ENCODE peak calls at places on chromosomes 6 and 20, in five cellular contexts. One of them, this sample, is unnamed. For H3K36me3, the result is how much of the 10 kb centered on the place peaks cover.

GRCh38 chr6:87755697-87756671 is 54.0 kb upstream of the AKIRIN2 start:
- DNase-seq in tibial nerve: no peak
- DNase-seq in lower lobe of right lung: no peak
- DNase-seq in IMR-90: peak
- DNase-seq in left lung: no peak
- DNase-seq in this sample: no peak

GRCh38 chr6:12149944-12150510 is 137.9 kb downstream of the HIVEP1 start:
- DNase-seq in tibial nerve: no peak
- DNase-seq in IMR-90: no peak
- DNase-seq in left lung: no peak
- DNase-seq in lower lobe of right lung: no peak
- DNase-seq in this sample: no peak

GRCh38 chr6:71454083-71454482 is 165.5 kb downstream of the OGFRL1 start:
- DNase-seq in lower lobe of right lung: no peak
- DNase-seq in left lung: no peak
- DNase-seq in tibial nerve: no peak
- DNase-seq in IMR-90: no peak
- DNase-seq in this sample: no peak

GRCh38 chr6:163346529-163346961 is 68.0 kb upstream of the QKI start:
- DNase-seq in left lung: no peak
- DNase-seq in tibial nerve: no peak
- DNase-seq in IMR-90: no peak
- DNase-seq in lower lobe of right lung: no peak
- DNase-seq in this sample: no peak

GRCh38 chr6:5323979-5324378 is 62.7 kb downstream of the FARS2 start:
- DNase-seq in lower lobe of right lung: no peak
- DNase-seq in left lung: no peak
- DNase-seq in IMR-90: no peak
- DNase-seq in tibial nerve: no peak
- DNase-seq in this sample: no peak

GRCh38 chr20:2237059-2237458 is 58.7 kb upstream of the TGM3 start:
- DNase-seq in left lung: no peak
- DNase-seq in lower lobe of right lung: no peak
- DNase-seq in IMR-90: peak
- DNase-seq in tibial nerve: peak
- DNase-seq in this sample: peak

GRCh38 chr20:1130058-1130694 is 11.8 kb downstream of the PSMF1 start:
- DNase-seq in tibial nerve: no peak
- DNase-seq in IMR-90: no peak
- DNase-seq in left lung: no peak
- DNase-seq in lower lobe of right lung: no peak
- DNase-seq in this sample: no peak

GRCh38 chr20:48716086-48716485 is 111.7 kb downstream of the PREX1 start:
- DNase-seq in left lung: no peak
- DNase-seq in IMR-90: no peak
- DNase-seq in lower lobe of right lung: no peak
- DNase-seq in tibial nerve: no peak
- DNase-seq in this sample: peak

GRCh38 chr6:12962529-12962928 is 246.0 kb downstream of the PHACTR1 start:
- DNase-seq in left lung: no peak
- DNase-seq in tibial nerve: no peak
- DNase-seq in IMR-90: no peak
- DNase-seq in lower lobe of right lung: no peak
- DNase-seq in this sample: no peak

GRCh38 chr6:164554700-164555479 is 754.5 kb downstream of the C6orf118 start:
- DNase-seq in left lung: no peak
- DNase-seq in lower lobe of right lung: no peak
- DNase-seq in tibial nerve: no peak
- DNase-seq in IMR-90: no peak
- DNase-seq in this sample: no peak

GRCh38 chr6:156795825-156796224 is 18.6 kb downstream of the ARID1B start:
- DNase-seq in left lung: no peak
- DNase-seq in IMR-90: peak
- DNase-seq in tibial nerve: no peak
- DNase-seq in lower lobe of right lung: no peak
- DNase-seq in this sample: no peak

GRCh38 chr20:6848041-6848440 is 80.6 kb downstream of the BMP2 start:
- DNase-seq in IMR-90: no peak
- DNase-seq in lower lobe of right lung: no peak
- DNase-seq in tibial nerve: no peak
- DNase-seq in left lung: no peak
- DNase-seq in this sample: no peak

GRCh38 chr6:21969192-21969591 is 327.6 kb downstream of the PRL start:
- DNase-seq in tibial nerve: no peak
- DNase-seq in IMR-90: no peak
- DNase-seq in left lung: no peak
- DNase-seq in lower lobe of right lung: no peak
- DNase-seq in this sample: no peak

GRCh38 chr20:53354314-53354713 is 239.3 kb downstream of the ZNF217 start:
- DNase-seq in left lung: no peak
- DNase-seq in tibial nerve: no peak
- DNase-seq in lower lobe of right lung: no peak
- DNase-seq in IMR-90: no peak
- DNase-seq in this sample: no peak

GRCh38 chr20:33423141-33423834 is 20.3 kb downstream of the SNTA1 start:
- DNase-seq in tibial nerve: no peak
- DNase-seq in lower lobe of right lung: no peak
- DNase-seq in IMR-90: peak
- DNase-seq in left lung: no peak
- DNase-seq in this sample: no peak

GRCh38 chr6:152775441-152775840 is 24.8 kb downstream of the VIP start:
- DNase-seq in IMR-90: no peak
- DNase-seq in lower lobe of right lung: no peak
- DNase-seq in tibial nerve: no peak
- DNase-seq in left lung: no peak
- DNase-seq in this sample: no peak

GRCh38 chr6:83071023-83071422 is 3.6 kb downstream of the DOP1A start:
- DNase-seq in IMR-90: no peak
- DNase-seq in left lung: no peak
- DNase-seq in tibial nerve: no peak
- DNase-seq in lower lobe of right lung: no peak
- DNase-seq in this sample: no peak

GRCh38 chr6:71222676-71223075 is 65.9 kb upstream of the OGFRL1 start:
- DNase-seq in IMR-90: no peak
- DNase-seq in tibial nerve: no peak
- DNase-seq in left lung: no peak
- DNase-seq in lower lobe of right lung: no peak
- DNase-seq in this sample: no peak

GRCh38 chr6:166826264-166826663 is 130.1 kb downstream of the RNASET2 start:
- DNase-seq in left lung: no peak
- DNase-seq in IMR-90: no peak
- DNase-seq in tibial nerve: no peak
- DNase-seq in lower lobe of right lung: no peak
- DNase-seq in this sample: no peak

GRCh38 chr6:166586424-166587156 is at the start of gene RAMACL:
- DNase-seq in lower lobe of right lung: no peak
- DNase-seq in tibial nerve: no peak
- DNase-seq in IMR-90: no peak
- DNase-seq in left lung: no peak
- DNase-seq in this sample: peak

GRCh38 chr6:151647871-151648639 is 154.2 kb downstream of the CCDC170 start:
- DNase-seq in lower lobe of right lung: no peak
- DNase-seq in tibial nerve: no peak
- DNase-seq in left lung: no peak
- DNase-seq in IMR-90: no peak
- DNase-seq in this sample: no peak

GRCh38 chr6:33314515-33314942 is 651 bp upstream of the TAPBP start:
- DNase-seq in lower lobe of right lung: peak
- DNase-seq in tibial nerve: peak
- DNase-seq in IMR-90: peak
- DNase-seq in left lung: no peak
- DNase-seq in this sample: peak

GRCh38 chr6:81235512-81235911 is 517.0 kb downstream of the TENT5A start:
- DNase-seq in IMR-90: no peak
- DNase-seq in tibial nerve: no peak
- DNase-seq in lower lobe of right lung: no peak
- DNase-seq in left lung: no peak
- DNase-seq in this sample: no peak

GRCh38 chr6:13445005-13445743 is 42.2 kb downstream of the GFOD1 start:
- DNase-seq in left lung: no peak
- DNase-seq in tibial nerve: peak
- DNase-seq in lower lobe of right lung: peak
- DNase-seq in IMR-90: peak
- DNase-seq in this sample: peak

GRCh38 chr6:21678990-21679389 is 85.4 kb downstream of the SOX4 start:
- DNase-seq in IMR-90: peak
- DNase-seq in lower lobe of right lung: no peak
- DNase-seq in tibial nerve: no peak
- DNase-seq in left lung: no peak
- DNase-seq in this sample: no peak

GRCh38 chr6:80608881-80609280 is 502.4 kb downstream of the BCKDHB start:
- DNase-seq in left lung: no peak
- DNase-seq in lower lobe of right lung: no peak
- DNase-seq in tibial nerve: no peak
- DNase-seq in IMR-90: peak
- DNase-seq in this sample: no peak

GRCh38 chr20:35215066-35215956 is 11.2 kb upstream of the MMP24 start:
- DNase-seq in left lung: no peak
- DNase-seq in lower lobe of right lung: no peak
- DNase-seq in IMR-90: peak
- DNase-seq in tibial nerve: no peak
- DNase-seq in this sample: no peak

GRCh38 chr20:46830886-46831632 is 63.6 kb upstream of the EYA2 start:
- DNase-seq in IMR-90: no peak
- DNase-seq in tibial nerve: no peak
- DNase-seq in lower lobe of right lung: no peak
- DNase-seq in left lung: no peak
- DNase-seq in this sample: no peak

DNA sequence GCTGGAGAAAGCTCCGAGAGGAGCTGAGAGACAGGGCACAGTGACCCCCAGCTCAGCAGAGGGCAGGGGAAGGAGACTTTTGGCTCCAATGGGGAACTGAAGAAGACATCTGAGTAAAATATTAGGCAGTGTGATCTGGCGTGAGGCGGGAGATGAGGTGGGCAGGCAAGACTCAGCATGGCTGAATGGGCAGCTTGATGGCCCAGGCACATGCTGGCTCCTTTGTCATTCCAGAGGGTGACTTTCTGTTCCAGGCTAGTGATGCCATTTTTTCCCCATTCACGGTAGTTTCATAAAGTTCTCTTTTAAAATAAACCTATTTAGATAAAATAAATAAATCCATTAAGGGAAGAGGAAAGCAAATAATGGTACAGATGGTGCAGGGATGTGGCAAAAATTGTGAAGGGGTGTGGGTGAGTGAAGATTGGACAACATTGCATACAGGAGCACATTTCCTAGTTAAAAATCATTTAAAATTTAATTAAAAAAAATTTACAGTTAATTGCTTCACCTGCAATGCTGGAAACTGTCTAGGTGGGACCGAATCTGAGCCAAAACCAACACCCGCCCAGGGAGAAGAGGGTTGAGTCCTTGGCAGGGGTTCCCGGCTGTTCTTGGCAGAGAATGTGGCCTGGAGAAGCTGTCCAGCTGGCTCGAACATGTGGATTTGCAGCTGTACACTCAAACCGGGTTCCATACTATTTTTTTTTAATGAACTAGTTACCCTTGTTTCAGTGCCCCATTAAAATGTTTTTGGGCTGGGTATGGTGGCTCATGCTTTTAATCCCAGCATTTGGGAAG is 41.7 kb upstream of the PRELID3B start:
- DNase-seq in tibial nerve: no peak
- DNase-seq in left lung: no peak
- DNase-seq in IMR-90: no peak
- DNase-seq in lower lobe of right lung: no peak
- DNase-seq in this sample: no peak
- H3K36me3 ChIP-seq in tibial nerve: under half
- H3K36me3 ChIP-seq in left lung: under half
- H3K36me3 ChIP-seq in IMR-90: under half
- H3K36me3 ChIP-seq in lower lobe of right lung: under half
- H3K36me3 ChIP-seq in this sample: under half

GRCh38 chr6:44202972-44203750 is 13.6 kb upstream of the MYMX start:
- DNase-seq in IMR-90: no peak
- DNase-seq in left lung: no peak
- DNase-seq in tibial nerve: no peak
- DNase-seq in lower lobe of right lung: no peak
- DNase-seq in this sample: no peak
- H3K27ac ChIP-seq in IMR-90: no peak
- H3K27ac ChIP-seq in left lung: no peak
- H3K27ac ChIP-seq in tibial nerve: peak
- H3K27ac ChIP-seq in lower lobe of right lung: no peak
- H3K27ac ChIP-seq in this sample: no peak

GRCh38 chr6:52283111-52283510 is 1.4 kb downstream of the MCM3 start:
- DNase-seq in IMR-90: no peak
- DNase-seq in tibial nerve: no peak
- DNase-seq in lower lobe of right lung: no peak
- DNase-seq in left lung: no peak
- DNase-seq in this sample: no peak
- H3K36me3 ChIP-seq in IMR-90: under half
- H3K36me3 ChIP-seq in tibial nerve: under half
- H3K36me3 ChIP-seq in lower lobe of right lung: under half
- H3K36me3 ChIP-seq in left lung: under half
- H3K36me3 ChIP-seq in this sample: under half

GRCh38 chr6:168155821-168156741 is 77.1 kb upstream of the FRMD1 start:
- DNase-seq in IMR-90: no peak
- DNase-seq in tibial nerve: no peak
- DNase-seq in left lung: no peak
- DNase-seq in lower lobe of right lung: no peak
- DNase-seq in this sample: no peak

GRCh38 chr6:168156742-168157265 is 77.8 kb upstream of the FRMD1 start:
- DNase-seq in left lung: no peak
- DNase-seq in tibial nerve: no peak
- DNase-seq in lower lobe of right lung: no peak
- DNase-seq in IMR-90: no peak
- DNase-seq in this sample: no peak

GRCh38 chr6:168154263-168154917 is 75.4 kb upstream of the FRMD1 start:
- DNase-seq in IMR-90: no peak
- DNase-seq in tibial nerve: no peak
- DNase-seq in left lung: no peak
- DNase-seq in lower lobe of right lung: no peak
- DNase-seq in this sample: no peak

GRCh38 chr6:168157272-168158007 is 78.4 kb upstream of the FRMD1 start:
- DNase-seq in IMR-90: peak
- DNase-seq in tibial nerve: no peak
- DNase-seq in lower lobe of right lung: no peak
- DNase-seq in left lung: no peak
- DNase-seq in this sample: no peak

GRCh38 chr6:168155193-168155592 is 76.2 kb upstream of the FRMD1 start:
- DNase-seq in tibial nerve: no peak
- DNase-seq in IMR-90: peak
- DNase-seq in lower lobe of right lung: no peak
- DNase-seq in left lung: no peak
- DNase-seq in this sample: no peak
- H3K27ac ChIP-seq in tibial nerve: no peak
- H3K27ac ChIP-seq in IMR-90: no peak
- H3K27ac ChIP-seq in lower lobe of right lung: no peak
- H3K27ac ChIP-seq in left lung: no peak
- H3K27ac ChIP-seq in this sample: no peak

GRCh38 chr20:5559937-5560336 is 190.3 kb upstream of the SHLD1 start:
- DNase-seq in IMR-90: no peak
- DNase-seq in lower lobe of right lung: no peak
- DNase-seq in left lung: no peak
- DNase-seq in tibial nerve: no peak
- DNase-seq in this sample: no peak
- H3K36me3 ChIP-seq in IMR-90: half or more
- H3K36me3 ChIP-seq in lower lobe of right lung: half or more
- H3K36me3 ChIP-seq in left lung: under half
- H3K36me3 ChIP-seq in tibial nerve: under half
- H3K36me3 ChIP-seq in this sample: half or more

This sample was measured in spleen.